ENCODE peak calls at places on chromosomes 4 and X, in ten cellular contexts. One of them, this sample, is unnamed.

GRCh38 chr4:38958453-38958852 is 73.8 kb downstream of the TMEM156 start:
- DNase-seq in renal cortical epithelial cell: no peak
- DNase-seq in EL: no peak
- DNase-seq in T-helper 9 cell: no peak
- DNase-seq in cardiac fibroblast: no peak
- DNase-seq in GM12892: no peak
- DNase-seq in frontal cortex: no peak
- DNase-seq in A549: no peak
- DNase-seq in fibroblast of mammary gland: no peak
- DNase-seq in AG08395: no peak
- DNase-seq in this sample: no peak

GRCh38 chrX:80511969-80512760 is 91.9 kb downstream of the TENT5D start:
- DNase-seq in GM12892: no peak
- DNase-seq in fibroblast of mammary gland: no peak
- DNase-seq in renal cortical epithelial cell: peak; percentile 32
- DNase-seq in EL: no peak
- DNase-seq in AG08395: no peak
- DNase-seq in cardiac fibroblast: peak; percentile 13
- DNase-seq in T-helper 9 cell: no peak
- DNase-seq in frontal cortex: no peak
- DNase-seq in A549: no peak
- DNase-seq in this sample: no peak

GRCh38 chr4:140056015-140056414 is 98.0 kb downstream of the MAML3 start:
- DNase-seq in A549: no peak
- DNase-seq in T-helper 9 cell: no peak
- DNase-seq in cardiac fibroblast: no peak
- DNase-seq in frontal cortex: no peak
- DNase-seq in GM12892: no peak
- DNase-seq in fibroblast of mammary gland: no peak
- DNase-seq in EL: no peak
- DNase-seq in renal cortical epithelial cell: no peak
- DNase-seq in AG08395: no peak
- DNase-seq in this sample: no peak

GRCh38 chr4:183987529-183987946 is 82.4 kb downstream of the STOX2 start:
- DNase-seq in cardiac fibroblast: peak; percentile 79
- DNase-seq in A549: peak; percentile 26
- DNase-seq in GM12892: no peak
- DNase-seq in EL: peak; percentile 80
- DNase-seq in fibroblast of mammary gland: peak; percentile 77
- DNase-seq in renal cortical epithelial cell: peak; percentile 71
- DNase-seq in T-helper 9 cell: no peak
- DNase-seq in AG08395: peak; percentile 82
- DNase-seq in frontal cortex: peak; percentile 27
- DNase-seq in this sample: no peak

GRCh38 chr4:169070071-169070894 is 60.2 kb upstream of the CBR4 start:
- DNase-seq in fibroblast of mammary gland: peak; percentile 94
- DNase-seq in AG08395: peak; percentile 88
- DNase-seq in cardiac fibroblast: peak; percentile 96
- DNase-seq in A549: peak; percentile 46
- DNase-seq in EL: peak; percentile 93
- DNase-seq in frontal cortex: no peak
- DNase-seq in GM12892: no peak
- DNase-seq in T-helper 9 cell: no peak
- DNase-seq in renal cortical epithelial cell: peak; percentile 98
- DNase-seq in this sample: no peak

GRCh38 chr4:106238819-106239420 is 77.1 kb downstream of the TBCK start:
- DNase-seq in renal cortical epithelial cell: peak; percentile 74
- DNase-seq in AG08395: peak; percentile 53
- DNase-seq in T-helper 9 cell: no peak
- DNase-seq in EL: peak; percentile 54
- DNase-seq in frontal cortex: no peak
- DNase-seq in fibroblast of mammary gland: peak; percentile 49
- DNase-seq in A549: peak; percentile 5
- DNase-seq in cardiac fibroblast: peak; percentile 69
- DNase-seq in GM12892: no peak
- DNase-seq in this sample: no peak

GRCh38 chr4:149781150-149781549 is 34.5 kb downstream of the IQCM start:
- DNase-seq in EL: peak; percentile 88
- DNase-seq in frontal cortex: no peak
- DNase-seq in AG08395: no peak
- DNase-seq in cardiac fibroblast: peak; percentile 78
- DNase-seq in A549: no peak
- DNase-seq in renal cortical epithelial cell: peak; percentile 51
- DNase-seq in T-helper 9 cell: no peak
- DNase-seq in GM12892: no peak
- DNase-seq in fibroblast of mammary gland: peak; percentile 84
- DNase-seq in this sample: no peak

GRCh38 chrX:107025538-107025937 is 25.5 kb upstream of the MORC4 start:
- DNase-seq in T-helper 9 cell: no peak
- DNase-seq in fibroblast of mammary gland: peak; percentile 45
- DNase-seq in GM12892: no peak
- DNase-seq in AG08395: peak; percentile 35
- DNase-seq in frontal cortex: peak; percentile 2
- DNase-seq in cardiac fibroblast: peak; percentile 48
- DNase-seq in renal cortical epithelial cell: peak; percentile 35
- DNase-seq in A549: peak; percentile 25
- DNase-seq in EL: peak; percentile 14
- DNase-seq in this sample: no peak

GRCh38 chrX:136453771-136454170 is 34.0 kb upstream of the BRS3 start:
- DNase-seq in renal cortical epithelial cell: no peak
- DNase-seq in T-helper 9 cell: no peak
- DNase-seq in A549: no peak
- DNase-seq in GM12892: no peak
- DNase-seq in cardiac fibroblast: no peak
- DNase-seq in fibroblast of mammary gland: no peak
- DNase-seq in frontal cortex: no peak
- DNase-seq in AG08395: no peak
- DNase-seq in EL: no peak
- DNase-seq in this sample: no peak

GRCh38 chrX:24692305-24692704 is 1.4 kb upstream of the POLA1 start:
- DNase-seq in fibroblast of mammary gland: no peak
- DNase-seq in cardiac fibroblast: no peak
- DNase-seq in A549: no peak
- DNase-seq in EL: no peak
- DNase-seq in GM12892: no peak
- DNase-seq in AG08395: no peak
- DNase-seq in T-helper 9 cell: no peak
- DNase-seq in renal cortical epithelial cell: no peak
- DNase-seq in frontal cortex: no peak
- DNase-seq in this sample: no peak

GRCh38 chr4:3384771-3385701 is 56.7 kb upstream of the HGFAC start:
- DNase-seq in renal cortical epithelial cell: no peak
- DNase-seq in A549: no peak
- DNase-seq in EL: no peak
- DNase-seq in GM12892: no peak
- DNase-seq in cardiac fibroblast: no peak
- DNase-seq in fibroblast of mammary gland: no peak
- DNase-seq in AG08395: no peak
- DNase-seq in T-helper 9 cell: no peak
- DNase-seq in frontal cortex: no peak
- DNase-seq in this sample: no peak

GRCh38 chrX:39821011-39821708 is 276.6 kb downstream of the BCOR start:
- DNase-seq in cardiac fibroblast: peak; percentile 17
- DNase-seq in AG08395: peak; percentile 32
- DNase-seq in renal cortical epithelial cell: no peak
- DNase-seq in EL: peak; percentile 25
- DNase-seq in fibroblast of mammary gland: peak; percentile 33
- DNase-seq in A549: peak; percentile 33
- DNase-seq in T-helper 9 cell: no peak
- DNase-seq in frontal cortex: peak; percentile 67
- DNase-seq in GM12892: peak; percentile 39
- DNase-seq in this sample: peak; percentile 1

GRCh38 chrX:42714981-42715688 is 62.8 kb downstream of the PPP1R2C start:
- DNase-seq in renal cortical epithelial cell: peak; percentile 74
- DNase-seq in AG08395: peak; percentile 22
- DNase-seq in GM12892: no peak
- DNase-seq in A549: peak; percentile 20
- DNase-seq in cardiac fibroblast: no peak
- DNase-seq in T-helper 9 cell: peak; percentile 11
- DNase-seq in frontal cortex: no peak
- DNase-seq in EL: no peak
- DNase-seq in fibroblast of mammary gland: no peak
- DNase-seq in this sample: no peak

GRCh38 chrX:15349046-15349445 is 13.7 kb upstream of the PIGA start:
- DNase-seq in frontal cortex: peak; percentile 23
- DNase-seq in AG08395: peak; percentile 49
- DNase-seq in EL: peak; percentile 37
- DNase-seq in GM12892: no peak
- DNase-seq in T-helper 9 cell: no peak
- DNase-seq in A549: peak; percentile 31
- DNase-seq in cardiac fibroblast: peak; percentile 76
- DNase-seq in fibroblast of mammary gland: peak; percentile 79
- DNase-seq in renal cortical epithelial cell: peak; percentile 64
- DNase-seq in this sample: peak; percentile 3

GRCh38 chr4:165537028-165537648 is 158.3 kb downstream of the CPE start:
- DNase-seq in A549: peak; percentile 13
- DNase-seq in cardiac fibroblast: peak; percentile 83
- DNase-seq in EL: peak; percentile 45
- DNase-seq in AG08395: peak; percentile 43
- DNase-seq in GM12892: no peak
- DNase-seq in frontal cortex: peak; percentile 30
- DNase-seq in T-helper 9 cell: no peak
- DNase-seq in renal cortical epithelial cell: peak; percentile 63
- DNase-seq in fibroblast of mammary gland: peak; percentile 66
- DNase-seq in this sample: no peak

GRCh38 chr4:2045518-2045951 is 13.6 kb upstream of the NAT8L start:
- DNase-seq in cardiac fibroblast: no peak
- DNase-seq in fibroblast of mammary gland: no peak
- DNase-seq in renal cortical epithelial cell: peak; percentile 3
- DNase-seq in AG08395: no peak
- DNase-seq in EL: no peak
- DNase-seq in frontal cortex: no peak
- DNase-seq in T-helper 9 cell: no peak
- DNase-seq in A549: no peak
- DNase-seq in GM12892: no peak
- DNase-seq in this sample: no peak

GRCh38 chr4:146439437-146439836 is 82.3 kb downstream of the SLC10A7 start:
- DNase-seq in frontal cortex: no peak
- DNase-seq in A549: no peak
- DNase-seq in GM12892: no peak
- DNase-seq in fibroblast of mammary gland: no peak
- DNase-seq in T-helper 9 cell: no peak
- DNase-seq in cardiac fibroblast: no peak
- DNase-seq in AG08395: no peak
- DNase-seq in EL: no peak
- DNase-seq in renal cortical epithelial cell: no peak
- DNase-seq in this sample: no peak

GRCh38 chrX:118751950-118752783 is 24.8 kb downstream of the IL13RA1 start:
- DNase-seq in AG08395: no peak
- DNase-seq in GM12892: no peak
- DNase-seq in fibroblast of mammary gland: no peak
- DNase-seq in T-helper 9 cell: no peak
- DNase-seq in cardiac fibroblast: peak; percentile 21
- DNase-seq in frontal cortex: no peak
- DNase-seq in A549: no peak
- DNase-seq in EL: no peak
- DNase-seq in renal cortical epithelial cell: no peak
- DNase-seq in this sample: no peak

GRCh38 chrX:103417933-103418332 is 41.6 kb downstream of the BEX3 start:
- DNase-seq in fibroblast of mammary gland: peak; percentile 61
- DNase-seq in frontal cortex: no peak
- DNase-seq in AG08395: peak; percentile 9
- DNase-seq in T-helper 9 cell: no peak
- DNase-seq in EL: peak; percentile 5
- DNase-seq in A549: no peak
- DNase-seq in renal cortical epithelial cell: no peak
- DNase-seq in GM12892: no peak
- DNase-seq in cardiac fibroblast: peak; percentile 23
- DNase-seq in this sample: no peak

GRCh38 chr4:155609455-155610059 is 57.1 kb upstream of the GUCY1A1 start:
- DNase-seq in AG08395: no peak
- DNase-seq in GM12892: no peak
- DNase-seq in fibroblast of mammary gland: no peak
- DNase-seq in EL: peak; percentile 32
- DNase-seq in cardiac fibroblast: no peak
- DNase-seq in T-helper 9 cell: no peak
- DNase-seq in A549: no peak
- DNase-seq in frontal cortex: no peak
- DNase-seq in renal cortical epithelial cell: no peak
- DNase-seq in this sample: no peak

GRCh38 chrX:2577844-2578444 is 77.2 kb upstream of the DHRSX start:
- DNase-seq in A549: no peak
- DNase-seq in GM12892: no peak
- DNase-seq in fibroblast of mammary gland: no peak
- DNase-seq in frontal cortex: no peak
- DNase-seq in renal cortical epithelial cell: no peak
- DNase-seq in AG08395: no peak
- DNase-seq in T-helper 9 cell: no peak
- DNase-seq in EL: no peak
- DNase-seq in cardiac fibroblast: no peak
- DNase-seq in this sample: no peak

GRCh38 chrX:101260435-101260834 is 30.7 kb downstream of the TAF7L start:
- DNase-seq in renal cortical epithelial cell: no peak
- DNase-seq in EL: peak; percentile 4
- DNase-seq in GM12892: no peak
- DNase-seq in frontal cortex: no peak
- DNase-seq in AG08395: peak; percentile 29
- DNase-seq in fibroblast of mammary gland: peak; percentile 25
- DNase-seq in T-helper 9 cell: no peak
- DNase-seq in A549: peak; percentile 8
- DNase-seq in cardiac fibroblast: peak; percentile 25
- DNase-seq in this sample: no peak

GRCh38 chr4:5804656-5805055 is 88.2 kb downstream of the CRMP1 start:
- DNase-seq in T-helper 9 cell: no peak
- DNase-seq in renal cortical epithelial cell: no peak
- DNase-seq in A549: no peak
- DNase-seq in fibroblast of mammary gland: no peak
- DNase-seq in EL: no peak
- DNase-seq in frontal cortex: no peak
- DNase-seq in GM12892: no peak
- DNase-seq in cardiac fibroblast: no peak
- DNase-seq in AG08395: no peak
- DNase-seq in this sample: no peak

GRCh38 chr4:82431026-82431745 is 796 bp downstream of the ENOPH1 start:
- DNase-seq in cardiac fibroblast: peak; percentile 28
- DNase-seq in T-helper 9 cell: peak; percentile 37
- DNase-seq in frontal cortex: peak; percentile 26
- DNase-seq in fibroblast of mammary gland: no peak
- DNase-seq in EL: no peak
- DNase-seq in AG08395: peak; percentile 10
- DNase-seq in renal cortical epithelial cell: peak; percentile 19
- DNase-seq in GM12892: peak; percentile 8
- DNase-seq in A549: no peak
- DNase-seq in this sample: peak; percentile 56

GRCh38 chrX:129983575-129984131 is 1.2 kb downstream of the BCORL1 start:
- DNase-seq in fibroblast of mammary gland: no peak
- DNase-seq in A549: peak; percentile 45
- DNase-seq in EL: peak; percentile 18
- DNase-seq in GM12892: no peak
- DNase-seq in renal cortical epithelial cell: no peak
- DNase-seq in cardiac fibroblast: no peak
- DNase-seq in AG08395: no peak
- DNase-seq in T-helper 9 cell: no peak
- DNase-seq in frontal cortex: no peak
- DNase-seq in this sample: no peak

This sample was measured in CD8-positive, alpha-beta memory T cell.